ENCODE peak calls at places on chromosomes 12 and 14, in eight cellular contexts. P is upper lobe of left lung, I is transverse colon, G is stomach, Z is HepG2, S is GM12878, H is suprapubic skin, Y is SK-N-SH. N is an unnamed sample.

GRCh38 chr12:117863004-117863709 is 105.6 kb downstream of the KSR2 start:
- DNase-seq in P (no peak), I (no peak), G (no peak), Z (no peak), S (no peak), H (no peak), Y (no peak), N (no peak)

GRCh38 chr14:104214411-104214810 is 76.0 kb downstream of the KIF26A start:
- DNase-seq in P (no peak), I (peak; percentile 39), G (no peak), Z (no peak), S (no peak), H (no peak), Y (no peak), N (no peak)

GRCh38 chr12:106090586-106091411 is 48.0 kb downstream of the NUAK1 start:
- DNase-seq in P (no peak), I (no peak), G (no peak), Z (no peak), S (no peak), H (no peak), Y (no peak), N (no peak)

GRCh38 chr14:65019944-65020566 is 33.4 kb downstream of the FNTB start:
- DNase-seq in P (no peak), I (peak; percentile 28), G (peak; percentile 41), Z (peak; percentile 85), S (no peak), H (no peak), Y (peak; percentile 59), N (no peak)

GRCh38 chr12:11071414-11071813 is 9.3 kb upstream of the TAS2R46 start:
- DNase-seq in P (no peak), I (no peak), G (peak; percentile 30), Z (peak; percentile 64), S (no peak), H (no peak), Y (no peak), N (no peak)

GRCh38 chr12:49428652-49429549 is 61.6 kb downstream of the SPATS2 start:
- DNase-seq in P (no peak), I (no peak), G (no peak), Z (no peak), S (peak; percentile 60), H (no peak), Y (no peak), N (no peak)

GRCh38 chr14:101535232-101535631 is 26.1 kb upstream of the DIO3 start:
- DNase-seq in P (no peak), I (peak; percentile 27), G (no peak), Z (peak; percentile 57), S (no peak), H (no peak), Y (no peak), N (no peak)

GRCh38 chr12:104793280-104793679 is 164.8 kb downstream of the SLC41A2 start:
- DNase-seq in P (no peak), I (no peak), G (no peak), Z (no peak), S (no peak), H (no peak), Y (no peak), N (no peak)

GRCh38 chr12:51969643-51970042 is 18.1 kb downstream of the ACVR1B start:
- DNase-seq in P (no peak), I (no peak), G (no peak), Z (no peak), S (no peak), H (no peak), Y (no peak), N (no peak)

GRCh38 chr12:22670762-22671161 is 45.8 kb downstream of the ETNK1 start:
- DNase-seq in P (no peak), I (no peak), G (no peak), Z (no peak), S (no peak), H (no peak), Y (no peak), N (no peak)

GRCh38 chr12:4009979-4010704 is 136.9 kb upstream of the PARP11 start:
- DNase-seq in P (no peak), I (no peak), G (no peak), Z (peak; percentile 49), S (no peak), H (no peak), Y (no peak), N (no peak)

GRCh38 chr14:74019743-74020142 is 594 bp downstream of the BBOF1 start:
- DNase-seq in P (no peak), I (no peak), G (no peak), Z (peak; percentile 23), S (no peak), H (no peak), Y (peak; percentile 28), N (no peak)

GRCh38 chr12:102376781-102377180 is 103.6 kb downstream of the IGF1 start:
- DNase-seq in P (no peak), I (no peak), G (no peak), Z (no peak), S (no peak), H (no peak), Y (no peak), N (no peak)

GRCh38 chr12:83476006-83476405 is 789.3 kb downstream of the TMTC2 start:
- DNase-seq in P (no peak), I (no peak), G (no peak), Z (no peak), S (no peak), H (no peak), Y (no peak), N (no peak)

GRCh38 chr12:104348994-104349494 is 45.5 kb downstream of the EID3 start:
- DNase-seq in P (no peak), I (no peak), G (no peak), Z (no peak), S (no peak), H (no peak), Y (no peak), N (no peak)

DNA sequence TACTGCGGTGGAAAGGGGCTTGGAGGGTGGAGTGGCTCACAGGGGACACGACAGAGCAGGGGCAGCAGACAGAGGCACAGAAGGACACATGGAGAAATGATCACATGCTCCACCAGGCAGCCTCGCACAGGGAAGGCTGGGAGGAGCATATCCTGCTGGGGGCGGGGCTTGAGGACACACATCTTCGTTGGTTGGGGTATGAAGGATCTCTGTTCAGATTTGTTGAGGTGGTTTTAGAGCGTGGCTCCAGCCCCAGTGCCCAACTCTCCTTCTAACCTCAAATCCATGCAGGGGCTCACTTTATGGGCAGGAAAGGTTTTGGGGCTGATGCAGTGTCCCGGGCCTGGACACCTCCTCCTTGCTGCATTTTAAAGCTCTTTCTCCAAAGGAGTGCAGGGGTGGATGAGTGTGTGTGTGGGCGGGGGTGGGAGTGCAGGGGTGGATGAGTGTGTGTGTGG is 741 bp upstream of the P3H3 start:
- DNase-seq in P (no peak), I (peak; percentile 82), G (peak; percentile 79), Z (peak; percentile 67), S (no peak), H (peak; percentile 90), Y (peak; percentile 92), N (peak; percentile 97)
- TF ChIP-seq POLR2AphosphoS5 in P (no peak), I (no peak), G (no peak), Z (peak; percentile 53), S (no peak), H (no peak), Y (peak; percentile 79), N (no peak)

DNA sequence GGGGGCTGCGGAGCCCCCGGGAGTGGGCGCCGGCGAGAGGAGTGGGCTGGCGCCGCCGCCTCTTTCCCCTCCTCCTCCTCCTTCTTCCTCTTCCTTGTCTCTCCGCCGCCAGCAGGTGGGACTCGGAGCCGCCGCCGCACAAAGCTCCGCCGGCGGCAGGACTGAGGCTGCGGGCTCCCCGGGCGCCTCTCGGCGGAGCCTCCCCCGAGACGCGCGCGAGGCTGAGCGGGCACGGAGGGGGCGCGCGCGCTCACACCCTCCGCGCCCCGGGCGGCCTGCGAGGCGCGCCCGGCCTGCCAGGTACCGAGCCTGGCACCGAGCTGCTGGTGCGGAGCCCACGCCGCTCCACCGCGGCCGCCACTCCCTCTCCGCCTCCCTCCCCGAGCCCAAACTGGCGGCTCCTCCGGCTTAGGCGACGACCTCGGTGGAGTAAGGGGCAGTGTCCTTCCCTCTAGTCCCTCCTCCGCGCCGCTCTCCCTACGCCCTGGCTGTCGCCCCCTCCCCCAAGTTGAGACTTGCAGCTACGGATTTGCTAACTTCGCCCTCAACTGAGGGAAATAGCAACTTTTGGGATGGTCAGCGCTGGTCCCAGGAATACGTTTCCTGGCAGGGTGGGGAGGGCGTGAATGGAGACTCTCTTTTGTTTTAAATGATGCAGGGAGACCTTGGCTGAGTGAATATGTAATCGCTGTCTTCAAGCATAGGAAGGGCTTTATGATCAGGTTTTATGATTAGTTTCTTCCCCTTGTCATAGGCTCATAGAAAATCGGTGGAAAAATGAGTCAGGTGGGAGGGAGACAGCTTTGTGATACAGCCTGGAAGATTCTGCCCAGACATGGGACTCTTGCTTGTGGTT is 199.5 kb upstream of the CAND1 start:
- DNase-seq in P (peak; percentile 90), I (peak; percentile 35), G (peak; percentile 41), Z (peak; percentile 3), S (no peak), H (no peak), Y (peak; percentile 64), N (no peak)
- TF ChIP-seq EP300 in P (no peak), I (no peak), G (no peak), Z (no peak), S (no peak), H (no peak), Y (no peak), N (no peak)

GRCh38 chr12:53493610-53494391 is 5.5 kb downstream of the MAP3K12 start:
- DNase-seq in P (no peak), I (no peak), G (no peak), Z (no peak), S (no peak), H (peak; percentile 56), Y (no peak), N (peak; percentile 64)

GRCh38 chr12:53495903-53496751 is 3.1 kb downstream of the MAP3K12 start:
- DNase-seq in P (no peak), I (peak; percentile 61), G (no peak), Z (peak; percentile 63), S (peak; percentile 28), H (no peak), Y (no peak), N (peak; percentile 89)

GRCh38 chr12:53489242-53489915 is 9.9 kb downstream of the MAP3K12 start:
- DNase-seq in P (no peak), I (no peak), G (no peak), Z (no peak), S (no peak), H (no peak), Y (no peak), N (peak; percentile 40)

GRCh38 chr12:53492830-53493609 is 6.2 kb downstream of the MAP3K12 start:
- DNase-seq in P (peak; percentile 98), I (peak; percentile 93), G (peak; percentile 92), Z (peak; percentile 81), S (peak; percentile 46), H (peak; percentile 97), Y (peak; percentile 97), N (peak; percentile 97)

GRCh38 chr12:53492188-53492587 is 7.1 kb downstream of the MAP3K12 start:
- DNase-seq in P (peak; percentile 85), I (no peak), G (no peak), Z (no peak), S (no peak), H (no peak), Y (no peak), N (peak; percentile 67)
- H3K4me3 ChIP-seq in P (peak overlapping the region; percentile 71), I (peak overlapping the region; percentile 54), G (peak overlapping the region; percentile 52), Z (peak overlapping the region; percentile 75), S (no peak overlapping the region), H (peak overlapping the region; percentile 66), Y (peak overlapping the region; percentile 57), N (peak overlapping the region; percentile 45)

DNA sequence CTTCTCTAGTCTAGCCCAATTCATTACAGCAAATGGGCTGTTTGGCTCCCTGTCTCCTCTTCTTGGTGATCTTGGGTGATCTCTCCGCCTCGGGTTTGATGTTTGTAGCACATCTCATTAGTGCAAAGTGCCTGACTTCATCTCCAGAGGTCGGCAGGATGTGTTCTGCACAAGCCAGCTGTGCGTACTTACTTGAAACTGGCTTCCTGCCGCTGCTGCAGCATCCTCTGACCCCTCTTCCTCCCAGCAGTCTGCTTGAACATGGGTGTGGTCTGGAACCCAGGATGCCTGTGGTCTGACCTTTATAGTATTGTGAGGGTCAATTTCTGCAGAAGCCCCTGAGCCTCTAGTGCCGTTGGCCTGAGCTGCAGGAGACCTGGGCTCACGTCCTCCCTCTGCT is 99.2 kb downstream of the BEGAIN start:
- DNase-seq in P (no peak), I (no peak), G (no peak), Z (no peak), S (no peak), H (no peak), Y (no peak), N (no peak)
- TF ChIP-seq POLR2AphosphoS5 in P (no peak), I (no peak), G (no peak), Z (no peak), S (no peak), H (no peak), Y (no peak), N (no peak)

N was measured in sigmoid colon.